ENCODE peak calls at places on chromosomes 1 and 21, in eight cellular contexts. L is brain microvascular endothelial cell; J is CD4-positive, CD25-positive, alpha-beta regulatory T cell; W is cardiac muscle cell; X is endothelial cell of umbilical vein; E is left lung; D is thyroid gland; M is SJSA1. N is an unnamed sample.
A peak's percentile ranks its signal among the peaks of the same experiment; 100 is the strongest.

GRCh38 chr1:115838426-115838804 is 2.5 kb downstream of the NHLH2 start:
- DNase-seq in X (no peak), W (no peak), M (no peak), E (no peak), D (no peak), L (no peak), J (no peak), N (no peak)

GRCh38 chr21:32915099-32915498 is 110.6 kb upstream of the OLIG2 start:
- DNase-seq in W (no peak), L (no peak), J (no peak), M (no peak), D (no peak), E (no peak), X (no peak), N (no peak)

GRCh38 chr1:84847253-84848247 is 45.5 kb downstream of the LPAR3 start:
- DNase-seq in J (no peak), E (peak; percentile 89), D (peak; percentile 97), W (peak; percentile 78), X (peak; percentile 80), M (peak; percentile 82), L (peak; percentile 98), N (no peak)

GRCh38 chr1:23957096-23957495 is 2.5 kb upstream of the PNRC2 start:
- DNase-seq in J (no peak), X (no peak), E (peak; percentile 68), L (no peak), M (no peak), D (peak; percentile 88), W (no peak), N (no peak)

GRCh38 chr1:1621682-1622577 is 6.6 kb downstream of the MIB2 start:
- DNase-seq in L (no peak), X (no peak), J (peak; percentile 0), M (no peak), D (no peak), W (no peak), E (no peak), N (no peak)

GRCh38 chr1:247077768-247078314 is 770 bp downstream of the ZNF670 start:
- DNase-seq in J (no peak), L (no peak), E (no peak), X (peak; percentile 41), D (no peak), W (no peak), M (no peak), N (peak; percentile 34)

GRCh38 chr1:11749203-11749689 is 12.7 kb upstream of the C1orf167 start:
- DNase-seq in X (peak; percentile 17), L (no peak), W (peak; percentile 37), D (no peak), E (peak; percentile 68), M (no peak), J (peak; percentile 30), N (peak; percentile 46)

GRCh38 chr1:1332774-1333480 is 1.8 kb downstream of the TAS1R3 start:
- DNase-seq in M (no peak), L (no peak), E (no peak), W (no peak), J (no peak), D (no peak), X (no peak), N (no peak)

GRCh38 chr1:27179373-27179772 is 24.4 kb upstream of the SLC9A1 start:
- DNase-seq in W (no peak), J (no peak), L (no peak), D (no peak), M (no peak), E (no peak), X (no peak), N (no peak)

GRCh38 chr1:78561856-78562255 is 58.4 kb upstream of the IFI44L start:
- DNase-seq in L (no peak), W (no peak), X (no peak), M (no peak), E (no peak), D (no peak), J (no peak), N (no peak)

GRCh38 chr1:223700942-223701637 is 11.2 kb upstream of the CAPN2 start:
- DNase-seq in X (peak; percentile 74), J (no peak), L (peak; percentile 96), E (peak; percentile 64), W (no peak), M (peak; percentile 90), D (peak; percentile 83), N (no peak)

GRCh38 chr1:175128523-175128922 is 60.9 kb downstream of the TNN start:
- DNase-seq in X (no peak), D (no peak), W (no peak), E (no peak), M (no peak), J (no peak), L (no peak), N (no peak)

GRCh38 chr21:22961248-22961647 is 1963.0 kb downstream of the NCAM2 start:
- DNase-seq in W (no peak), D (no peak), L (no peak), M (no peak), J (no peak), E (no peak), X (no peak), N (peak; percentile 9)

GRCh38 chr1:183319051-183319450 is 99.1 kb downstream of the NMNAT2 start:
- DNase-seq in L (no peak), M (no peak), W (no peak), X (no peak), E (no peak), D (no peak), J (no peak), N (no peak)

GRCh38 chr21:34243562-34243961 is 120.2 kb upstream of the KCNE2 start:
- DNase-seq in W (peak; percentile 51), L (no peak), E (no peak), X (peak; percentile 31), J (no peak), M (no peak), D (peak; percentile 43), N (peak; percentile 22)

GRCh38 chr1:201740609-201741231 is 88.2 kb upstream of the IPO9 start:
- DNase-seq in E (no peak), J (no peak), W (no peak), L (no peak), M (no peak), D (no peak), X (no peak), N (no peak)

GRCh38 chr1:9297831-9298230 is 5.1 kb downstream of the SPSB1 start:
- DNase-seq in D (peak; percentile 82), L (no peak), W (no peak), J (no peak), E (no peak), X (no peak), M (no peak), N (no peak)

GRCh38 chr1:17438977-17439249 is 564 bp downstream of the RCC2 start:
- DNase-seq in M (no peak), X (no peak), L (no peak), W (no peak), D (no peak), E (no peak), J (no peak), N (no peak)

GRCh38 chr1:193372553-193372952 is 186.1 kb upstream of the B3GALT2 start:
- DNase-seq in E (no peak), L (no peak), W (no peak), X (no peak), J (no peak), M (no peak), D (no peak), N (no peak)
- H3K4me3 ChIP-seq in E (no peak overlapping the region), L (no peak overlapping the region), W (no peak overlapping the region), X (no peak overlapping the region), J (no peak overlapping the region), M (no peak overlapping the region), D (no peak overlapping the region), N (no peak overlapping the region)

GRCh38 chr1:6446665-6447015 is 19.3 kb downstream of the TNFRSF25 start:
- DNase-seq in W (no peak), E (no peak), L (no peak), J (no peak), D (no peak), X (no peak), M (no peak), N (no peak)
- H3K4me3 ChIP-seq in W (peak overlapping the region; percentile 22), E (no peak overlapping the region), L (no peak overlapping the region), J (no peak overlapping the region), D (no peak overlapping the region), X (no peak overlapping the region), M (no peak overlapping the region), N (no peak overlapping the region)

GRCh38 chr1:186214816-186215215 is 160.2 kb downstream of the TPR start:
- DNase-seq in W (no peak), M (no peak), L (no peak), J (no peak), E (no peak), D (no peak), X (no peak), N (no peak)
- H3K4me3 ChIP-seq in W (no peak overlapping the region), M (no peak overlapping the region), L (no peak overlapping the region), J (no peak overlapping the region), E (no peak overlapping the region), D (no peak overlapping the region), X (no peak overlapping the region), N (no peak overlapping the region)

GRCh38 chr1:54407957-54408700 is 1.9 kb upstream of the SSBP3 start:
- DNase-seq in J (no peak), L (peak; percentile 83), D (no peak), M (peak; percentile 72), W (no peak), E (peak; percentile 37), X (peak; percentile 77), N (no peak)
- H3K4me3 ChIP-seq in J (peak overlapping the region; percentile 86), L (peak overlapping the region; percentile 15), D (no peak overlapping the region), M (no peak overlapping the region), W (no peak overlapping the region), E (no peak overlapping the region), X (no peak overlapping the region), N (no peak overlapping the region)

GRCh38 chr21:18622383-18622782 is 218.8 kb upstream of the TMPRSS15 start:
- DNase-seq in L (no peak), W (no peak), X (no peak), E (no peak), J (no peak), M (no peak), D (no peak), N (no peak)
- H3K4me3 ChIP-seq in L (no peak overlapping the region), W (no peak overlapping the region), X (no peak overlapping the region), E (no peak overlapping the region), J (no peak overlapping the region), M (no peak overlapping the region), D (no peak overlapping the region), N (no peak overlapping the region)

GRCh38 chr21:45556302-45556644 is 14.0 kb upstream of the SLC19A1 start:
- DNase-seq in M (no peak), W (no peak), J (no peak), X (no peak), L (no peak), D (no peak), E (no peak), N (no peak)
- H3K4me3 ChIP-seq in M (peak overlapping the region; percentile 43), W (no peak overlapping the region), J (no peak overlapping the region), X (no peak overlapping the region), L (peak overlapping the region; percentile 53), D (peak overlapping the region; percentile 48), E (no peak overlapping the region), N (no peak overlapping the region)

DNA sequence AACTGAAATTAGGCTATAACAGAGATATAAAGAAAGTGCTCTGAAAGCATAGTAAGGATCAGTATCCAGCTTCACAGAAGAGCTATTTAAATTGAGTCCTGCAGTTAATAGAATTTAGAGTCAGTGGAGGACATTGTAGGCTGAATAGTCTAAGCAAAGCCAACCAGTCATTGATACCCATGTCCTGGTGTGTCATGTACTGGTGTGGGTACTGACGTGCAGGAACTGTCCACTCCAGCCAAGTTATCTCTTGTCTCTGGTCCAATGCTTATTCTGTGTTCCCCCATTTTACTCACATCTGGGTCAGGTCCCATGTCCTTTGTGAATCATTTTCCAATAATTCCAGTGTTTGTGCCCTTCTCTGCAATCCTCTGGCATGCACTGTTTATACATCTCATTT is 90.0 kb downstream of the MACF1 start:
- DNase-seq in M (no peak), L (no peak), J (no peak), X (no peak), D (no peak), W (no peak), E (no peak), N (no peak)
- H3K4me3 ChIP-seq in M (no peak overlapping the region), L (no peak overlapping the region), J (no peak overlapping the region), X (no peak overlapping the region), D (no peak overlapping the region), W (no peak overlapping the region), E (no peak overlapping the region), N (no peak overlapping the region)

N was measured in Jurkat, Clone E6-1.